ENCODE peak calls at places on chromosomes 3 and 15, in five cellular contexts. Q, E, I, W and S are unnamed samples.

GRCh38 chr3:7397097-7397496 is 536.2 kb downstream of the GRM7 start:
- DNase-seq in Q (no peak), E (no peak), I (no peak), W (no peak), S (no peak)

GRCh38 chr3:15097889-15098288 is 1.1 kb downstream of the RBSN start:
- DNase-seq in Q (no peak), E (peak), I (no peak), W (no peak), S (no peak)

GRCh38 chr15:56598991-56599390 is 134.1 kb upstream of the MNS1 start:
- DNase-seq in Q (no peak), E (no peak), I (no peak), W (no peak), S (no peak)

GRCh38 chr3:73608805-73609641 is 15.7 kb downstream of the PDZRN3 start:
- DNase-seq in Q (no peak), E (no peak), I (no peak), W (no peak), S (no peak)

GRCh38 chr3:158830391-158830790 is 28.5 kb downstream of the MFSD1 start:
- DNase-seq in Q (no peak), E (no peak), I (no peak), W (no peak), S (no peak)

GRCh38 chr3:58205981-58206380 is 4.8 kb downstream of the DNASE1L3 start:
- DNase-seq in Q (no peak), E (no peak), I (no peak), W (no peak), S (no peak)

GRCh38 chr3:55664387-55664786 is 177.3 kb upstream of the WNT5A start:
- DNase-seq in Q (no peak), E (no peak), I (no peak), W (no peak), S (no peak)

GRCh38 chr15:50865515-50866370 is 42.7 kb upstream of the AP4E1 start:
- DNase-seq in Q (no peak), E (no peak), I (no peak), W (no peak), S (no peak)

GRCh38 chr3:156761713-156762575 is 64.2 kb upstream of the LEKR1 start:
- DNase-seq in Q (no peak), E (no peak), I (no peak), W (no peak), S (no peak)

GRCh38 chr15:38535451-38536200 is 29.0 kb downstream of the RASGRP1 start:
- DNase-seq in Q (no peak), E (no peak), I (no peak), W (no peak), S (no peak)

GRCh38 chr3:46163551-46163981 is 44.5 kb downstream of the CCR1 start:
- DNase-seq in Q (no peak), E (no peak), I (peak), W (no peak), S (no peak)

GRCh38 chr15:41607033-41607432 is 48.0 kb downstream of the TYRO3 start:
- DNase-seq in Q (no peak), E (peak), I (peak), W (no peak), S (no peak)

GRCh38 chr3:16808393-16809107 is 76.2 kb upstream of the PLCL2 start:
- DNase-seq in Q (no peak), E (no peak), I (no peak), W (no peak), S (no peak)

GRCh38 chr3:124584552-124585391 is 145.5 kb upstream of the UMPS start:
- DNase-seq in Q (no peak), E (peak), I (peak), W (peak), S (no peak)

GRCh38 chr15:93307513-93307912 is 218.5 kb upstream of the RGMA start:
- DNase-seq in Q (no peak), E (no peak), I (no peak), W (no peak), S (no peak)

GRCh38 chr15:62962101-62962995 is 80.2 kb upstream of the TPM1 start:
- DNase-seq in Q (no peak), E (no peak), I (no peak), W (no peak), S (no peak)

GRCh38 chr3:179189764-179190163 is 41.6 kb downstream of the PIK3CA start:
- DNase-seq in Q (no peak), E (peak), I (peak), W (no peak), S (no peak)

GRCh38 chr15:100759698-100760356 is 119.8 kb upstream of the ALDH1A3 start:
- DNase-seq in Q (no peak), E (no peak), I (peak), W (no peak), S (no peak)

GRCh38 chr15:52228928-52229327 is 37.7 kb upstream of the GNB5 start:
- DNase-seq in Q (no peak), E (peak), I (peak), W (no peak), S (no peak)

GRCh38 chr15:99708563-99708962 is 24.7 kb downstream of the LYSMD4 start:
- DNase-seq in Q (no peak), E (peak), I (peak), W (no peak), S (no peak)

GRCh38 chr15:35427091-35427490 is 118.9 kb downstream of the DPH6 start:
- DNase-seq in Q (no peak), E (peak), I (peak), W (no peak), S (no peak)

GRCh38 chr3:45870099-45870498 is 16.2 kb upstream of the CCR9 start:
- DNase-seq in Q (no peak), E (no peak), I (no peak), W (no peak), S (no peak)

GRCh38 chr15:74783072-74783807 is 1.4 kb downstream of the CSK start:
- DNase-seq in Q (no peak), E (peak), I (peak), W (peak), S (no peak)

GRCh38 chr3:13332740-13333139 is 87.4 kb downstream of the NUP210 start:
- DNase-seq in Q (no peak), E (no peak), I (no peak), W (no peak), S (no peak)

GRCh38 chr3:30428251-30428650 is 178.2 kb upstream of the TGFBR2 start:
- DNase-seq in Q (no peak), E (peak), I (no peak), W (no peak), S (no peak)

GRCh38 chr3:107431298-107432012 is 54.2 kb downstream of the CCDC54 start:
- DNase-seq in Q (no peak), E (peak), I (peak), W (peak), S (peak)

GRCh38 chr3:56494679-56495322 is 26.5 kb upstream of the ERC2 start:
- DNase-seq in Q (peak), E (peak), I (peak), W (peak), S (peak)